ENCODE peak calls at places on chromosomes 12 and 14, in eight cellular contexts. One of them, this sample, is unnamed. For H3K27me3, the result is how much of the 10 kb centered on the place peaks cover.

GRCh38 chr12:10705655-10706054 is 17.5 kb downstream of the YBX3 start:
- DNase-seq in Karpas-422: no peak
- DNase-seq in small intestine: no peak
- DNase-seq in thyroid gland: no peak
- DNase-seq in heart right ventricle: no peak
- DNase-seq in CD4-positive, alpha-beta T cell: no peak
- DNase-seq in kidney epithelial cell: no peak
- DNase-seq in tibial artery: no peak
- DNase-seq in this sample: no peak

GRCh38 chr12:94875525-94875924 is 128.0 kb downstream of the NDUFA12 start:
- DNase-seq in small intestine: peak
- DNase-seq in thyroid gland: peak
- DNase-seq in Karpas-422: peak
- DNase-seq in heart right ventricle: no peak
- DNase-seq in kidney epithelial cell: peak
- DNase-seq in CD4-positive, alpha-beta T cell: no peak
- DNase-seq in tibial artery: no peak
- DNase-seq in this sample: peak

GRCh38 chr12:113757223-113758002 is 208.7 kb downstream of the RBM19 start:
- DNase-seq in tibial artery: no peak
- DNase-seq in small intestine: no peak
- DNase-seq in heart right ventricle: no peak
- DNase-seq in CD4-positive, alpha-beta T cell: no peak
- DNase-seq in kidney epithelial cell: no peak
- DNase-seq in Karpas-422: no peak
- DNase-seq in thyroid gland: no peak
- DNase-seq in this sample: no peak

GRCh38 chr12:72089678-72090077 is 151.0 kb downstream of the TPH2 start:
- DNase-seq in thyroid gland: no peak
- DNase-seq in CD4-positive, alpha-beta T cell: no peak
- DNase-seq in Karpas-422: no peak
- DNase-seq in kidney epithelial cell: no peak
- DNase-seq in small intestine: no peak
- DNase-seq in tibial artery: no peak
- DNase-seq in heart right ventricle: no peak
- DNase-seq in this sample: no peak

GRCh38 chr12:64102339-64102738 is 119.8 kb downstream of the KICS2 start:
- DNase-seq in Karpas-422: no peak
- DNase-seq in thyroid gland: no peak
- DNase-seq in CD4-positive, alpha-beta T cell: no peak
- DNase-seq in small intestine: no peak
- DNase-seq in kidney epithelial cell: no peak
- DNase-seq in heart right ventricle: no peak
- DNase-seq in tibial artery: no peak
- DNase-seq in this sample: no peak

GRCh38 chr12:24780969-24781368 is 167.9 kb downstream of the BCAT1 start:
- DNase-seq in heart right ventricle: no peak
- DNase-seq in small intestine: no peak
- DNase-seq in kidney epithelial cell: no peak
- DNase-seq in Karpas-422: peak
- DNase-seq in tibial artery: no peak
- DNase-seq in CD4-positive, alpha-beta T cell: no peak
- DNase-seq in thyroid gland: no peak
- DNase-seq in this sample: no peak

GRCh38 chr12:110684322-110684836 is 4.5 kb downstream of the HVCN1 start:
- DNase-seq in tibial artery: no peak
- DNase-seq in heart right ventricle: no peak
- DNase-seq in small intestine: no peak
- DNase-seq in kidney epithelial cell: no peak
- DNase-seq in thyroid gland: no peak
- DNase-seq in CD4-positive, alpha-beta T cell: no peak
- DNase-seq in Karpas-422: no peak
- DNase-seq in this sample: no peak

GRCh38 chr14:101598571-101599233 is 37.4 kb downstream of the DIO3 start:
- DNase-seq in tibial artery: no peak
- DNase-seq in kidney epithelial cell: no peak
- DNase-seq in thyroid gland: no peak
- DNase-seq in Karpas-422: no peak
- DNase-seq in small intestine: no peak
- DNase-seq in CD4-positive, alpha-beta T cell: no peak
- DNase-seq in heart right ventricle: no peak
- DNase-seq in this sample: no peak

GRCh38 chr12:39461059-39461458 is 18.1 kb upstream of the KIF21A start:
- DNase-seq in CD4-positive, alpha-beta T cell: no peak
- DNase-seq in small intestine: no peak
- DNase-seq in heart right ventricle: no peak
- DNase-seq in kidney epithelial cell: no peak
- DNase-seq in tibial artery: no peak
- DNase-seq in Karpas-422: no peak
- DNase-seq in thyroid gland: no peak
- DNase-seq in this sample: no peak

GRCh38 chr12:109479761-109480160 is 2.3 kb downstream of the UBE3B start:
- DNase-seq in CD4-positive, alpha-beta T cell: no peak
- DNase-seq in heart right ventricle: no peak
- DNase-seq in small intestine: no peak
- DNase-seq in tibial artery: no peak
- DNase-seq in Karpas-422: no peak
- DNase-seq in kidney epithelial cell: no peak
- DNase-seq in thyroid gland: no peak
- DNase-seq in this sample: no peak

GRCh38 chr14:88323086-88323519 is at the start of gene KCNK10:
- DNase-seq in tibial artery: no peak
- DNase-seq in heart right ventricle: no peak
- DNase-seq in small intestine: no peak
- DNase-seq in kidney epithelial cell: no peak
- DNase-seq in thyroid gland: no peak
- DNase-seq in Karpas-422: no peak
- DNase-seq in CD4-positive, alpha-beta T cell: no peak
- DNase-seq in this sample: peak

GRCh38 chr14:68958553-68958952 is 20.5 kb downstream of the ACTN1 start:
- DNase-seq in tibial artery: no peak
- DNase-seq in Karpas-422: no peak
- DNase-seq in kidney epithelial cell: no peak
- DNase-seq in CD4-positive, alpha-beta T cell: no peak
- DNase-seq in heart right ventricle: no peak
- DNase-seq in thyroid gland: no peak
- DNase-seq in small intestine: no peak
- DNase-seq in this sample: peak

GRCh38 chr14:38500125-38500524 is 244.2 kb upstream of the CLEC14A start:
- DNase-seq in Karpas-422: no peak
- DNase-seq in thyroid gland: no peak
- DNase-seq in heart right ventricle: no peak
- DNase-seq in CD4-positive, alpha-beta T cell: no peak
- DNase-seq in small intestine: no peak
- DNase-seq in kidney epithelial cell: no peak
- DNase-seq in tibial artery: no peak
- DNase-seq in this sample: no peak

GRCh38 chr14:34350903-34351302 is 111.1 kb downstream of the SPTSSA start:
- DNase-seq in Karpas-422: no peak
- DNase-seq in CD4-positive, alpha-beta T cell: no peak
- DNase-seq in small intestine: no peak
- DNase-seq in kidney epithelial cell: no peak
- DNase-seq in tibial artery: no peak
- DNase-seq in thyroid gland: no peak
- DNase-seq in heart right ventricle: no peak
- DNase-seq in this sample: no peak

GRCh38 chr14:34711169-34711568 is 3.2 kb downstream of the CFL2 start:
- DNase-seq in tibial artery: no peak
- DNase-seq in kidney epithelial cell: no peak
- DNase-seq in small intestine: no peak
- DNase-seq in CD4-positive, alpha-beta T cell: no peak
- DNase-seq in heart right ventricle: no peak
- DNase-seq in Karpas-422: peak
- DNase-seq in thyroid gland: no peak
- DNase-seq in this sample: peak

GRCh38 chr14:97713023-97713422 is 915.8 kb downstream of the VRK1 start:
- DNase-seq in kidney epithelial cell: peak
- DNase-seq in small intestine: no peak
- DNase-seq in thyroid gland: no peak
- DNase-seq in CD4-positive, alpha-beta T cell: no peak
- DNase-seq in heart right ventricle: no peak
- DNase-seq in tibial artery: no peak
- DNase-seq in Karpas-422: no peak
- DNase-seq in this sample: no peak

GRCh38 chr12:42119085-42119633 is 25.5 kb downstream of the GXYLT1 start:
- DNase-seq in tibial artery: no peak
- DNase-seq in heart right ventricle: no peak
- DNase-seq in thyroid gland: no peak
- DNase-seq in kidney epithelial cell: no peak
- DNase-seq in Karpas-422: no peak
- DNase-seq in CD4-positive, alpha-beta T cell: no peak
- DNase-seq in small intestine: no peak
- DNase-seq in this sample: no peak

GRCh38 chr14:103625361-103626095 is 3.5 kb upstream of the KLC1 start:
- DNase-seq in Karpas-422: peak
- DNase-seq in kidney epithelial cell: no peak
- DNase-seq in heart right ventricle: no peak
- DNase-seq in CD4-positive, alpha-beta T cell: no peak
- DNase-seq in thyroid gland: peak
- DNase-seq in small intestine: no peak
- DNase-seq in tibial artery: no peak
- DNase-seq in this sample: no peak

GRCh38 chr12:1339608-1340319 is 254.6 kb downstream of the FBXL14 start:
- DNase-seq in small intestine: no peak
- DNase-seq in heart right ventricle: no peak
- DNase-seq in kidney epithelial cell: no peak
- DNase-seq in Karpas-422: no peak
- DNase-seq in CD4-positive, alpha-beta T cell: no peak
- DNase-seq in tibial artery: no peak
- DNase-seq in thyroid gland: no peak
- DNase-seq in this sample: no peak

GRCh38 chr14:67359319-67359774 is 257 bp downstream of the ATP6V1D start:
- DNase-seq in Karpas-422: peak
- DNase-seq in tibial artery: no peak
- DNase-seq in CD4-positive, alpha-beta T cell: no peak
- DNase-seq in heart right ventricle: peak
- DNase-seq in kidney epithelial cell: no peak
- DNase-seq in small intestine: no peak
- DNase-seq in thyroid gland: no peak
- DNase-seq in this sample: no peak

GRCh38 chr14:99744873-99745224 is 48.4 kb upstream of the EML1 start:
- DNase-seq in Karpas-422: no peak
- DNase-seq in small intestine: no peak
- DNase-seq in kidney epithelial cell: no peak
- DNase-seq in CD4-positive, alpha-beta T cell: no peak
- DNase-seq in tibial artery: no peak
- DNase-seq in heart right ventricle: no peak
- DNase-seq in thyroid gland: no peak
- DNase-seq in this sample: no peak

GRCh38 chr12:68137278-68137930 is 22.1 kb downstream of the IFNG start:
- DNase-seq in Karpas-422: no peak
- DNase-seq in kidney epithelial cell: no peak
- DNase-seq in thyroid gland: no peak
- DNase-seq in CD4-positive, alpha-beta T cell: no peak
- DNase-seq in tibial artery: no peak
- DNase-seq in small intestine: peak
- DNase-seq in heart right ventricle: no peak
- DNase-seq in this sample: no peak
- H3K27me3 ChIP-seq in Karpas-422: under half
- H3K27me3 ChIP-seq in kidney epithelial cell: under half
- H3K27me3 ChIP-seq in thyroid gland: under half
- H3K27me3 ChIP-seq in CD4-positive, alpha-beta T cell: under half
- H3K27me3 ChIP-seq in tibial artery: under half
- H3K27me3 ChIP-seq in small intestine: under half
- H3K27me3 ChIP-seq in heart right ventricle: under half
- H3K27me3 ChIP-seq in this sample: under half

GRCh38 chr12:21526053-21526452 is at the start of gene SPX:
- DNase-seq in tibial artery: no peak
- DNase-seq in small intestine: no peak
- DNase-seq in thyroid gland: no peak
- DNase-seq in heart right ventricle: no peak
- DNase-seq in kidney epithelial cell: peak
- DNase-seq in CD4-positive, alpha-beta T cell: no peak
- DNase-seq in Karpas-422: peak
- DNase-seq in this sample: no peak
- H3K27me3 ChIP-seq in tibial artery: under half
- H3K27me3 ChIP-seq in small intestine: under half
- H3K27me3 ChIP-seq in thyroid gland: under half
- H3K27me3 ChIP-seq in heart right ventricle: under half
- H3K27me3 ChIP-seq in kidney epithelial cell: under half
- H3K27me3 ChIP-seq in CD4-positive, alpha-beta T cell: under half
- H3K27me3 ChIP-seq in Karpas-422: under half
- H3K27me3 ChIP-seq in this sample: under half

DNA sequence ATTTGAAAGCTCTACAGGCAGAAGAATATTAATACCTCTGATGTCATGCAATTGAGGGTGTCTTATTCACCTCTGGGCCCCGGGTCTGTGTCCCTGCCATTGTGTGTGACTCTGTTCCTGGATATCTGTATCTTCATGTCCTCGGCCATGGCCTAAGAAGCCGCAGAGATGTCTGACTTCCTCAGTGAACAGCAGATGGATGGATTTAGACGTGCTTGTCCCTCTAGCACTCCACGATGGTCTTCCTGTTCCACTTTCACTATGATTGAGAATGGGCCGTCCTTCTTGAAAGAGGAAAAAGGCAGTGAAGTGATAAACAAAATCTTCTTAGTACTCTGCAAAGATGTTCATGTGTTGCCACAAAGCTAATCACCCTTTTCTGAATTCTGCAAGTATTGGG is 217.4 kb downstream of the SLC41A2 start:
- DNase-seq in Karpas-422: no peak
- DNase-seq in tibial artery: peak
- DNase-seq in kidney epithelial cell: no peak
- DNase-seq in CD4-positive, alpha-beta T cell: no peak
- DNase-seq in thyroid gland: no peak
- DNase-seq in heart right ventricle: no peak
- DNase-seq in small intestine: peak
- DNase-seq in this sample: no peak
- H3K27me3 ChIP-seq in Karpas-422: under half
- H3K27me3 ChIP-seq in tibial artery: under half
- H3K27me3 ChIP-seq in kidney epithelial cell: under half
- H3K27me3 ChIP-seq in CD4-positive, alpha-beta T cell: under half
- H3K27me3 ChIP-seq in thyroid gland: under half
- H3K27me3 ChIP-seq in heart right ventricle: under half
- H3K27me3 ChIP-seq in small intestine: under half
- H3K27me3 ChIP-seq in this sample: under half

DNA sequence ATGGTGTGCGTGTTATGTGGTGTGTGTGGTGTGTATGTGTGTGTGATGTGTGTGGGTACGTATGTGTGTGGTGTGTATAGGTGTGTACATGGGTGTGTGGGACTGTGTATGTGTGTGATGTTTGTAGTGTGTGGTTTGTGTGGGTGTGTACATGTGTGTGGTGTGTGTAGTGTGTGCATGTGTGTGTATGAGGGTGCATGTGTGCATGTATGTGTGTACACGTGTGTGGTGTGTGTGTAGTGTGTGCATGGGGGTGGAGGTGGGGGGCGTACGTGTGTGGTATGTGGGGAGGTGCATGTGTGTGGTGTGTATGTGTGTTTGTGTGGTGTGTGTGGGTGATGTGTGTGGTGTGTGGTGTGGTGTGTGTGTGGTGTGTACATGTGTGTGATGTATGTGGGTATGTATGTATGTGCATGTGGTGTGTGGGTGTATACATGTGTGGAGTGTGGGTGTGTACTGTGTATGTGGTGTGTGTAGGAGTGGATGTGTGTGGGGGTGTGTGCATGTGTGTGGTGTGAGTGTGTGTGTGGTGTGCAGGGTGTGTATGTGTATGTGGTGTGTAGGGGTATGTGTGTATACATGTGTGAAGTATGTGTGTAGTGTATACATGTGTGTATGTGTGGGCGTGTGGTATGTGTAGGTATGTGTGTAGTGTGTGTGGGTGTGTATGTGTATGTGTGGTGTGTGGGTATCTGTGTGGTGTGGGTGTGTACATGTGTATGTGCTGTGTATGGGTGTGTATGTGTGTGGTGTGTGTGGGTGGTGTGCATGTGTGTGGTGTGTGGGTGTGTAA is 119.8 kb upstream of the GSC start:
- DNase-seq in small intestine: no peak
- DNase-seq in kidney epithelial cell: no peak
- DNase-seq in heart right ventricle: no peak
- DNase-seq in CD4-positive, alpha-beta T cell: no peak
- DNase-seq in tibial artery: no peak
- DNase-seq in Karpas-422: no peak
- DNase-seq in thyroid gland: no peak
- DNase-seq in this sample: no peak
- H3K27me3 ChIP-seq in small intestine: under half
- H3K27me3 ChIP-seq in kidney epithelial cell: under half
- H3K27me3 ChIP-seq in heart right ventricle: under half
- H3K27me3 ChIP-seq in CD4-positive, alpha-beta T cell: under half
- H3K27me3 ChIP-seq in tibial artery: under half
- H3K27me3 ChIP-seq in Karpas-422: under half
- H3K27me3 ChIP-seq in thyroid gland: under half
- H3K27me3 ChIP-seq in this sample: under half

This sample was measured in SJCRH30.